ENCODE peak calls at places on chromosome 1, in ten cellular contexts. J is cardiac fibroblast; W is NCI-H774; X is RPMI7951; Y is A549; S is stimulated activated CD8-positive, alpha-beta memory T cell treated with anti-CD3 and anti-CD28 coated beads, Interleukin-2, amount 100 ng/mL, for 48 hours; P is activated effector memory CD4-positive, alpha-beta T cell treated with Interleukin-2 at 50 U/mL for 16 hours; F is NCI-H345; U is activated CD8-positive, alpha-beta memory T cell treated with anti-CD3 and anti-CD28 coated beads for 48 hours; A is NCI-H1417. B is an unnamed sample.

GRCh38 chr1:118290046-118290445 is 105.0 kb upstream of the SPAG17 start:
- DNase-seq in S (no peak), Y (no peak), X (no peak), A (no peak), P (no peak), W (no peak), F (no peak), U (no peak), J (no peak), B (no peak)

GRCh38 chr1:83882906-83883305 is 116.0 kb downstream of the TTLL7 start:
- DNase-seq in Y (peak), P (no peak), S (no peak), A (peak), F (peak), J (peak), X (peak), W (peak), U (no peak), B (peak)

GRCh38 chr1:109704173-109704572 is 7.9 kb upstream of the GSTM5 start:
- DNase-seq in X (no peak), S (no peak), J (no peak), W (no peak), P (no peak), U (no peak), F (no peak), Y (peak), A (peak), B (no peak)

GRCh38 chr1:41504126-41505035 is 19.9 kb upstream of the EDN2 start:
- DNase-seq in F (peak), W (peak), J (peak), A (peak), P (no peak), Y (peak), U (no peak), S (no peak), X (peak), B (peak)

GRCh38 chr1:235972316-235973090 is 92.4 kb downstream of the NID1 start:
- DNase-seq in W (no peak), P (no peak), U (no peak), J (peak), S (no peak), Y (no peak), F (no peak), A (no peak), X (peak), B (no peak)

GRCh38 chr1:234114648-234115307 is 210.3 kb downstream of the SLC35F3 start:
- DNase-seq in X (peak), S (no peak), P (no peak), J (peak), Y (peak), F (peak), U (no peak), W (peak), A (peak), B (peak)

GRCh38 chr1:213968391-213968790 is 19.4 kb upstream of the PROX1 start:
- DNase-seq in A (no peak), P (no peak), Y (no peak), X (no peak), J (no peak), U (no peak), W (no peak), S (no peak), F (no peak), B (no peak)

GRCh38 chr1:62906428-62906886 is 122.5 kb downstream of the ATG4C start:
- DNase-seq in A (no peak), S (no peak), P (no peak), Y (peak), W (no peak), F (peak), J (peak), U (no peak), X (peak), B (no peak)

GRCh38 chr1:22320703-22321344 is 130.8 kb upstream of the ZBTB40 start:
- DNase-seq in U (no peak), J (no peak), A (peak), Y (no peak), S (no peak), P (no peak), F (peak), W (no peak), X (no peak), B (no peak)

GRCh38 chr1:8397511-8397910 is 79.6 kb downstream of the SLC45A1 start:
- DNase-seq in X (peak), Y (no peak), P (no peak), S (no peak), A (no peak), J (no peak), U (no peak), F (no peak), W (no peak), B (no peak)

GRCh38 chr1:53634571-53634979 is 104.4 kb downstream of the GLIS1 start:
- DNase-seq in U (no peak), W (no peak), P (no peak), X (no peak), S (no peak), F (no peak), A (no peak), Y (no peak), J (no peak), B (no peak)

GRCh38 chr1:200802865-200803512 is 64.3 kb downstream of the CAMSAP2 start:
- DNase-seq in Y (peak), U (peak), W (peak), X (peak), J (peak), P (peak), F (peak), A (peak), S (peak), B (peak)

GRCh38 chr1:227946624-227947424 is 908 bp downstream of the WNT9A start:
- DNase-seq in A (peak), S (peak), Y (peak), X (peak), W (peak), U (no peak), J (peak), F (peak), P (peak), B (peak)

GRCh38 chr1:161096514-161096913 is 1.6 kb upstream of the KLHDC9 start:
- DNase-seq in W (no peak), F (no peak), U (no peak), P (no peak), Y (no peak), S (no peak), X (peak), A (no peak), J (peak), B (no peak)

GRCh38 chr1:10631121-10631810 is 156.5 kb downstream of the PEX14 start:
- DNase-seq in W (no peak), A (no peak), J (no peak), F (no peak), U (no peak), S (no peak), Y (no peak), X (no peak), P (no peak), B (no peak)

GRCh38 chr1:36562181-36562685 is 79.5 kb upstream of the CSF3R start:
- DNase-seq in J (no peak), U (no peak), X (no peak), Y (no peak), W (no peak), A (no peak), F (no peak), S (no peak), P (no peak), B (no peak)

B was measured in small intestine.